ENCODE peak calls at places on chromosome 10, in eight cellular contexts. R is H1, A is AG04450, M is lower leg skin, L is tibial artery, Z is kidney, I is HCT116, B is A549. W is an unnamed sample.

GRCh38 chr10:35872666-35873065 is 230.6 kb upstream of the FZD8 start:
- DNase-seq in R (no peak), A (no peak), M (no peak), L (no peak), Z (no peak), I (no peak), B (no peak), W (no peak)

GRCh38 chr10:66805610-66806009 is 120.2 kb upstream of the LRRTM3 start:
- DNase-seq in R (no peak), A (no peak), M (no peak), L (no peak), Z (no peak), I (no peak), B (no peak), W (no peak)

GRCh38 chr10:94097656-94098055 is 103.9 kb downstream of the PLCE1 start:
- DNase-seq in R (no peak), A (no peak), M (no peak), L (no peak), Z (no peak), I (no peak), B (no peak), W (no peak)

GRCh38 chr10:114753126-114753525 is 68.5 kb upstream of the FHIP2A start:
- DNase-seq in R (no peak), A (no peak), M (no peak), L (no peak), Z (no peak), I (no peak), B (no peak), W (no peak)

GRCh38 chr10:33537066-33537465 is 202.6 kb upstream of the NRP1 start:
- DNase-seq in R (no peak), A (no peak), M (no peak), L (no peak), Z (no peak), I (no peak), B (no peak), W (no peak)

GRCh38 chr10:20552382-20552781 is 344.7 kb downstream of the NEBL start:
- DNase-seq in R (no peak), A (no peak), M (no peak), L (no peak), Z (no peak), I (no peak), B (no peak), W (no peak)

GRCh38 chr10:90197766-90198165 is 496.4 kb downstream of the KIF20B start:
- DNase-seq in R (no peak), A (no peak), M (no peak), L (no peak), Z (no peak), I (no peak), B (no peak), W (no peak)

GRCh38 chr10:58348571-58349033 is 13.8 kb downstream of the UBE2D1 start:
- DNase-seq in R (no peak), A (no peak), M (no peak), L (no peak), Z (no peak), I (no peak), B (no peak), W (no peak)

GRCh38 chr10:71501402-71501801 is 104.7 kb downstream of the CDH23 start:
- DNase-seq in R (no peak), A (no peak), M (no peak), L (no peak), Z (no peak), I (no peak), B (no peak), W (no peak)

GRCh38 chr10:7401156-7401555 is 9.7 kb downstream of the SFMBT2 start:
- DNase-seq in R (no peak), A (no peak), M (no peak), L (no peak), Z (no peak), I (no peak), B (no peak), W (no peak)

GRCh38 chr10:32786968-32787367 is 171.1 kb downstream of the ITGB1 start:
- DNase-seq in R (no peak), A (no peak), M (no peak), L (no peak), Z (no peak), I (no peak), B (no peak), W (no peak)

GRCh38 chr10:79022565-79023488 is 45.9 kb upstream of the ZMIZ1 start:
- DNase-seq in R (no peak), A (no peak), M (peak; percentile 76), L (peak; percentile 49), Z (peak; percentile 68), I (peak; percentile 35), B (peak; percentile 57), W (no peak)

GRCh38 chr10:819326-819725 is 112.2 kb downstream of the LARP4B start:
- DNase-seq in R (no peak), A (no peak), M (peak; percentile 56), L (no peak), Z (no peak), I (peak; percentile 22), B (no peak), W (no peak)

GRCh38 chr10:124447741-124448466 is 1.9 kb downstream of the NKX1-2 start:
- DNase-seq in R (no peak), A (no peak), M (no peak), L (no peak), Z (no peak), I (no peak), B (no peak), W (no peak)
- H3K4me3 ChIP-seq in R (peak overlapping the region; percentile 33), A (no peak overlapping the region), M (no peak overlapping the region), L (no peak overlapping the region), Z (no peak overlapping the region), I (no peak overlapping the region), B (no peak overlapping the region), W (no peak overlapping the region)

DNA sequence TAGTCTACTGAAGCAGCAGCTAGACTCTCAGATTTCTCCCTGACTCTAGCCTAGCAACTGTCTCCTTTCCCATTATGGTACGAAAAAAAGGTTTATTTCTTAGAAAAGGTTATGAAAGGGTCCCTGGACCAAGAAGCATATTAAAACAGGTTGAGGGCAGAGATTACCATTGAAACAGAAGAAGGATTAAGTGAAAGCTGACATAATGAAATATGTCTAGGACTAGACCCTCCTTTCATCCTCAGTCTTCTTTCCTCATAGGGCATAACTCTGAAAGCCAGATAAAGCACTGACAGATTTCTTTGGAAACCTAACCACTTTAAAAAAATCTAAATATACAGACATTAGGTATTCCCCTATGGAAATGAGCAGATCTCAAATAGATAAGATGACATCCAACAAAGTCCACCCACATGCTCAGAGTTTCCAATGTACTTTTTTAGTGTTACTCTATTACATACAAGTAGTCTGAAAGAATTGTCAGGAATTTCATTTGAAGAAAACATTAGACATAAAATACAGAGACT is 58.6 kb downstream of the JMJD1C start:
- DNase-seq in R (no peak), A (no peak), M (no peak), L (no peak), Z (no peak), I (no peak), B (no peak), W (no peak)
- H3K4me3 ChIP-seq in R (no peak overlapping the region), A (no peak overlapping the region), M (no peak overlapping the region), L (no peak overlapping the region), Z (no peak overlapping the region), I (no peak overlapping the region), B (no peak overlapping the region), W (no peak overlapping the region)

DNA sequence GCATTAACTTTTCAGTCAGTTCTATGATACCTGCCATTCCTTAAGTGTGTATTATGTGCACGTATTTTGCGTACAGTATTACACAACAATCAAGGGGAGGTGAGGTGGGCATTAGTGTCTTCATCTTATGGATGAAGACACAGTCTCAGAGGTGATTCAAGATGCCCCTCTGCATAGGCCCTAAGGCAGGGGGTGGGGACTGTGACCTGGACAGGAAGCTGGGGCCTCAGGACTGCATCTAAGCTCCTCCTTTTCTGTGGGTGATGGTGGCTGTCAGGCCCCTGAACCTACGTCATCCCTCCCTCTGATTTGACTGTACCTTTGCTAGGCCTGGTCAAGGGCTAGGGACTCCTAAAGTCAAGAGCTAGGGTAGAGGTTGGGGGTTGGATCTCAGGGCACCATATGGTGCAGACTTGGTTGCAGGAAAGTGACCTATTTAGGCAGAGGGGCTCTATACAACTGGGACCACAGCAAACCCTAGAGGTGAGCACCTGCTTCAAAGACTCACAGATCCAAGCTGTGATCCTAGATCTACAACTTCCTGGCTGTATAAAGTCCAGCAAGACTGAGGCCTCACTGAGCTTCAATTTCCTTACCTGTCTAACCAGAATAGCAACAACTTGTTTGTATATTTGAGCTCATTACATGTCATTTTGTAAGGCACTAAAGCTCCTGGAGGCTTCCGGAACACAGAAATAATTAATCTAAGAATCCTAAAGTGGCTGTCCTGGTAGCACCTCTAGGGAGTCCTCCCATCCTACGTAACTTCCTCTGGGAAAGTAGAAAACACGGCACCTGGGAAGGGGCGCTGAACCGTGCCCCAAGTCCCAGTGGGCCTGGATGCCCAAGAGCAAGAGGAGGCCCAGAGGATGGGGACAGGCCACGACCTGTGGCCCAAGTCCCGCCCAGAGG is 39.1 kb downstream of the HK1 start:
- DNase-seq in R (no peak), A (no peak), M (no peak), L (no peak), Z (no peak), I (no peak), B (no peak), W (no peak)
- H3K4me3 ChIP-seq in R (peak overlapping the region; percentile 98), A (peak overlapping the region; percentile 83), M (peak overlapping the region; percentile 76), L (peak overlapping the region; percentile 91), Z (peak overlapping the region; percentile 51), I (peak overlapping the region; percentile 49), B (peak overlapping the region; percentile 86), W (peak overlapping the region; percentile 100)

GRCh38 chr10:100148353-100149211 is 37.2 kb downstream of the ERLIN1 start:
- DNase-seq in R (no peak), A (no peak), M (no peak), L (no peak), Z (no peak), I (peak; percentile 60), B (peak; percentile 11), W (peak; percentile 73)

GRCh38 chr10:100151901-100152300 is 33.9 kb downstream of the ERLIN1 start:
- DNase-seq in R (no peak), A (no peak), M (no peak), L (no peak), Z (no peak), I (no peak), B (no peak), W (no peak)

GRCh38 chr10:100146398-100146797 is 39.4 kb downstream of the ERLIN1 start:
- DNase-seq in R (no peak), A (no peak), M (no peak), L (no peak), Z (no peak), I (no peak), B (no peak), W (no peak)

GRCh38 chr10:100143756-100144155 is 42.1 kb downstream of the ERLIN1 start:
- DNase-seq in R (no peak), A (no peak), M (no peak), L (no peak), Z (no peak), I (no peak), B (no peak), W (no peak)

DNA sequence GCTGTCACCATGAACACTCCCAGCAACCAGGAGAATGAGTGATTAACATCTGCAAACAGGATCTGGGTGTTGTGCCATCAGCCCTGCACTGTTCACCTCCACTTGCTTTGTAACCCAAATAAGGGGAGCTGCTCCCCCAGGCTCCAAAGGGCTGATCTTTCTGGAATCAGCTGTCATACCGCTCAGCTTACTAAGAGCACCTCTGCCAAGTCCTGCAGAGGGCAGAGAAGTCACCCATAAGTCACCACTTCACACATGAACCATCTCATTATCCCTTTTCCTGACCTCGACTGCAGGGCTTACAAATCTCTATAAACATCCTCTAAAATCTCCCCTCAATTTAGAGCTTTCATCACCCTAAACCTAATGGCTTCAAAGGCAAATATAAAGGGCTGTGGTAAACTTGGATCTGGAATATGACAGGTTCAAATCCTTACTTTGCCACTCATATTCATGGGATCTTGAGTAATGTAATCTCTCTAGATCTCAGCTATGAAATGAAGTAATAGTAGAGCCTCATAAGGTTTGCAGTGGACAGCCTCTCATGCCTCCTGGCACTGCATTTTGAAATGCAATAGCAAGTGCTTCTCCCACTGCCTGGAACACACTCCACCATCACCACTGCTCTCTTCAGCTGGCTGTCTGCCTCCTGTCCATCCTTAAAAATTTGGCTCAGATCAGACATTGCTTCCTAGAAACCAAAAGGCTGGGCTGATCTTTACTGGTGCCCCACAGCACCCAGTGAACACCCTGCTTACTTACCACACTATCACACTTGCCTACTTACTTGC is 38.8 kb downstream of the ERLIN1 start:
- DNase-seq in R (no peak), A (no peak), M (no peak), L (no peak), Z (no peak), I (no peak), B (no peak), W (no peak)
- H3K4me3 ChIP-seq in R (no peak overlapping the region), A (no peak overlapping the region), M (no peak overlapping the region), L (no peak overlapping the region), Z (no peak overlapping the region), I (no peak overlapping the region), B (no peak overlapping the region), W (no peak overlapping the region)

W was measured in epithelial cell of proximal tubule.